ENCODE peak calls at places on chromosome X, in nine cellular contexts. G, B, T, W, V, Z, H, Q and U are unnamed samples.

GRCh38 chrX:153470411-153471363 is at the start of gene HAUS7:
- DNase-seq in B (peak; percentile 69), W (peak; percentile 87), Q (peak; percentile 93), V (peak; percentile 86), T (peak; percentile 81), G (peak; percentile 87), Z (peak; percentile 82), H (peak; percentile 95), U (peak; percentile 80)

GRCh38 chrX:154719132-154719675 is 31.7 kb downstream of the GAB3 start:
- DNase-seq in V (peak; percentile 40), W (peak; percentile 40), Z (no peak), T (peak; percentile 41), B (no peak), Q (no peak), H (no peak), G (no peak), U (no peak)

GRCh38 chrX:22105231-22105630 is 73.1 kb downstream of the PHEX start:
- DNase-seq in H (no peak), V (no peak), G (no peak), W (no peak), T (no peak), Z (no peak), Q (no peak), B (no peak), U (no peak)

GRCh38 chrX:75038925-75039324 is 113.7 kb upstream of the NEXMIF start:
- DNase-seq in V (peak; percentile 8), B (no peak), H (no peak), W (peak; percentile 27), G (no peak), Q (no peak), T (no peak), Z (no peak), U (no peak)

GRCh38 chrX:118188977-118189376 is 72.4 kb upstream of the KLHL13 start:
- DNase-seq in W (no peak), G (no peak), H (no peak), Z (no peak), B (no peak), V (no peak), Q (no peak), T (no peak), U (no peak)

GRCh38 chrX:144075432-144075831 is 191.6 kb downstream of the UBE2NL start:
- DNase-seq in T (no peak), W (no peak), H (no peak), G (no peak), Z (no peak), Q (no peak), V (no peak), B (no peak), U (no peak)

GRCh38 chrX:72128881-72129280 is 2.8 kb downstream of the RTL5 start:
- DNase-seq in H (peak; percentile 1), G (peak; percentile 15), Z (no peak), Q (no peak), T (no peak), W (peak; percentile 20), B (no peak), V (no peak), U (no peak)

GRCh38 chrX:135632353-135632752 is 81.1 kb upstream of the CT45A1 start:
- DNase-seq in W (no peak), Z (no peak), Q (peak; percentile 26), B (no peak), T (no peak), G (no peak), V (no peak), H (no peak), U (no peak)

GRCh38 chrX:155747520-155747919 is 133.6 kb upstream of the VAMP7 start:
- DNase-seq in B (peak; percentile 54), V (no peak), W (no peak), H (peak; percentile 84), Z (no peak), Q (no peak), G (no peak), T (no peak), U (no peak)

GRCh38 chrX:53089224-53089842 is 4.6 kb upstream of the KANTR start:
- DNase-seq in W (peak; percentile 60), G (no peak), T (no peak), H (peak; percentile 53), Q (peak; percentile 42), B (peak; percentile 14), Z (no peak), V (peak; percentile 37), U (peak; percentile 9)

GRCh38 chrX:46929439-46930018 is 17.3 kb downstream of the JADE3 start:
- DNase-seq in H (no peak), G (no peak), V (no peak), W (peak; percentile 43), Q (no peak), Z (no peak), T (no peak), B (no peak), U (no peak)

GRCh38 chrX:118116308-118117068 is at the start of gene KLHL13:
- DNase-seq in G (peak; percentile 17), B (no peak), Q (peak; percentile 39), Z (peak; percentile 4), H (peak; percentile 25), W (peak; percentile 6), T (no peak), V (peak; percentile 23), U (peak; percentile 26)

GRCh38 chrX:105375816-105376215 is 155.3 kb upstream of the TEX13A start:
- DNase-seq in V (no peak), Q (no peak), W (no peak), G (no peak), Z (no peak), T (no peak), H (no peak), B (no peak), U (no peak)

GRCh38 chrX:77014655-77015377 is 432.4 kb upstream of the FGF16 start:
- DNase-seq in B (no peak), W (no peak), Q (no peak), Z (peak; percentile 3), T (no peak), G (peak; percentile 40), H (peak; percentile 64), V (no peak), U (peak; percentile 1)

GRCh38 chrX:121479406-121479805 is 432.0 kb downstream of the GLUD2 start:
- DNase-seq in G (no peak), W (peak; percentile 3), T (no peak), H (no peak), B (peak; percentile 0), Z (no peak), Q (no peak), V (no peak), U (no peak)

GRCh38 chrX:143306991-143307965 is 210.0 kb downstream of the SPANXN3 start:
- DNase-seq in B (peak; percentile 10), T (no peak), G (no peak), W (no peak), Q (no peak), V (no peak), Z (no peak), H (peak; percentile 64), U (no peak)

GRCh38 chrX:134294548-134294947 is 57.6 kb downstream of the CCDC160 start:
- DNase-seq in Q (no peak), V (no peak), G (no peak), B (no peak), H (no peak), Z (no peak), T (no peak), W (no peak), U (no peak)

GRCh38 chrX:3166670-3167455 is 125.6 kb downstream of the ARSF start:
- DNase-seq in Q (no peak), H (no peak), W (no peak), G (no peak), B (no peak), T (no peak), Z (no peak), V (no peak), U (no peak)

GRCh38 chrX:96846841-96847240 is 36.9 kb upstream of the RPA4 start:
- DNase-seq in H (no peak), W (no peak), Z (no peak), T (no peak), Q (no peak), G (no peak), V (no peak), B (no peak), U (no peak)

GRCh38 chrX:906586-906985 is 276.0 kb downstream of the SHOX start:
- DNase-seq in V (no peak), Q (no peak), H (no peak), T (no peak), G (no peak), B (no peak), Z (no peak), W (no peak), U (no peak)